ENCODE peak calls at places on chromosomes 13 and 19, in eight cellular contexts. D is GM12865; X is spleen; A is CD8-positive, alpha-beta T cell; C is heart left ventricle; J is coronary artery; H is mesothelial cell of epicardium; N is tibial artery. F is an unnamed sample.

GRCh38 chr13:80363890-80364503 is 23.1 kb upstream of the SPRY2 start:
- DNase-seq in D (peak), X (no peak), A (no peak), C (no peak), J (no peak), H (no peak), N (no peak), F (peak)

GRCh38 chr19:45087531-45087930 is 5.4 kb upstream of the PPP1R37 start:
- DNase-seq in D (no peak), X (peak), A (peak), C (no peak), J (no peak), H (no peak), N (no peak), F (no peak)

GRCh38 chr19:49588370-49589122 is 2.4 kb upstream of the PRR12 start:
- DNase-seq in D (peak), X (peak), A (no peak), C (no peak), J (no peak), H (no peak), N (no peak), F (no peak)

GRCh38 chr19:11434703-11435056 is 241 bp downstream of the ODAD3 start:
- DNase-seq in D (no peak), X (no peak), A (no peak), C (no peak), J (no peak), H (no peak), N (no peak), F (no peak)

GRCh38 chr13:41960195-41960699 is 662 bp downstream of the VWA8 start:
- DNase-seq in D (no peak), X (no peak), A (no peak), C (no peak), J (no peak), H (no peak), N (no peak), F (peak)

GRCh38 chr19:16001481-16002312 is 52.9 kb downstream of the OR10H4 start:
- DNase-seq in D (peak), X (no peak), A (no peak), C (no peak), J (no peak), H (no peak), N (no peak), F (peak)

GRCh38 chr19:51327066-51327985 is 14.6 kb downstream of the VSIG10L start:
- DNase-seq in D (peak), X (peak), A (no peak), C (peak), J (no peak), H (no peak), N (no peak), F (peak)

GRCh38 chr19:49506575-49507105 is 5.8 kb upstream of the FCGRT start:
- DNase-seq in D (peak), X (peak), A (peak), C (no peak), J (no peak), H (no peak), N (peak), F (peak)

GRCh38 chr13:112575680-112576079 is 12.3 kb downstream of the TUBGCP3 start:
- DNase-seq in D (no peak), X (no peak), A (no peak), C (no peak), J (no peak), H (no peak), N (no peak), F (no peak)

GRCh38 chr19:46202872-46203860 is 26.4 kb upstream of the IGFL1 start:
- DNase-seq in D (no peak), X (no peak), A (no peak), C (no peak), J (no peak), H (no peak), N (no peak), F (no peak)

GRCh38 chr19:33878912-33879810 is 82.5 kb downstream of the KCTD15 start:
- DNase-seq in D (peak), X (peak), A (no peak), C (no peak), J (no peak), H (no peak), N (no peak), F (no peak)

GRCh38 chr13:103104340-103104739 is 38.1 kb upstream of the SLC10A2 start:
- DNase-seq in D (peak), X (no peak), A (no peak), C (no peak), J (no peak), H (no peak), N (no peak), F (peak)

GRCh38 chr13:79226938-79227337 is 179.1 kb downstream of the RBM26 start:
- DNase-seq in D (no peak), X (no peak), A (no peak), C (no peak), J (no peak), H (no peak), N (no peak), F (no peak)

GRCh38 chr19:15330801-15331418 is 1.4 kb downstream of the BRD4 start:
- DNase-seq in D (peak), X (no peak), A (no peak), C (no peak), J (no peak), H (no peak), N (no peak), F (peak)

GRCh38 chr13:112652512-112653458 is 37.1 kb upstream of the ATP11A start:
- DNase-seq in D (no peak), X (no peak), A (no peak), C (no peak), J (no peak), H (no peak), N (no peak), F (no peak)

GRCh38 chr19:1471514-1472107 is 7.4 kb downstream of the C19orf25 start:
- DNase-seq in D (no peak), X (no peak), A (no peak), C (no peak), J (no peak), H (no peak), N (no peak), F (no peak)
- TF ChIP-seq CTCF in D (no peak), X (no peak), A (no peak), C (no peak), J (no peak), H (no peak), N (no peak), F (no peak)

DNA sequence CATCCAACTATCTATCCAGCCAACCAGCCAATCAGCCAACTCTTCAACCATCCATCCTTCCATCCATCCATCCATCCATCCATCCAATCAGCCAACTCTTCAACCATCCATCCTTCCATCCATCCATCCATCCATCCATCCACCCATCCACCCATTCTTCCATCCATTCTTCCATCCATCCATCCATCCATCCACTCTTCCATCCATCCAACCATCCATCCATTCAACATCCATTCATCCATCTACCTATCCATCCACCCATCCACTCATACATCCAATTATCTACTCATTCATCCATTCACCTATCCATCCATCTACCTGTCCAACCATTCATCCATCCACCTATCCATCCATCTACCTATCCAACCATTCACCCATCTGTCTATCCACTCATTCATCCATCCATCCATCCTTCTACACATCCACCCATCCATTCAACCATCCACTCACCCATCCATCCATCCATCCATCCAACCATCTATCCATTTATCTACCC is 9.4 kb downstream of the ARHGEF18 start:
- DNase-seq in D (no peak), X (no peak), A (no peak), C (no peak), J (no peak), H (no peak), N (no peak), F (no peak)
- TF ChIP-seq CTCF in D (no peak), X (no peak), A (no peak), C (no peak), J (no peak), H (no peak), N (no peak), F (no peak)

DNA sequence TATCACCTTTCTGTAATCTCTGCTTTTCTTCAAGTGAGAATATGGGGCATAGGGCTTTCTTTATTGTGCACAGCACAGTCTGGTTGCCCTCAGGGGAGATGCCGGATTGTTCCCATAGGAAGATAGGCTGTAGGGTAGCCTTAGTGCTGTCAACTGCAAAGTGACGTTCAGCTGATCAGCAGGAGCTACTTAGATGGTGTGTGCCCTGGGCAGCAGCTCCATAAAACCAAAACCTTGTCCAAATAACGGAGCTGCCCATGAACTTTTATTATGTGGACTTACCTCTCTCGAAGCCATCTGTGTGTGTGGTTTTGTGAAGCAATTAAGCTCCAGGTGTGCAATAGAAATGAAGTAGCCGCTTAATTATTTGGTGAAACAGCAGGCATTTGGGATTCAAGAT is 120.0 kb upstream of the RNF113B start:
- DNase-seq in D (no peak), X (no peak), A (no peak), C (no peak), J (no peak), H (no peak), N (no peak), F (no peak)
- TF ChIP-seq CTCF in D (no peak), X (no peak), A (no peak), C (no peak), J (no peak), H (no peak), N (no peak), F (no peak)

GRCh38 chr19:17327654-17328516 is 6.8 kb downstream of the ANO8 start:
- DNase-seq in D (peak), X (peak), A (no peak), C (no peak), J (no peak), H (peak), N (no peak), F (no peak)
- TF ChIP-seq CTCF in D (no peak), X (no peak), A (no peak), C (no peak), J (no peak), H (peak), N (no peak), F (no peak)

GRCh38 chr19:42294471-42295137 is 7.3 kb upstream of the PRR19 start:
- DNase-seq in D (no peak), X (no peak), A (no peak), C (no peak), J (no peak), H (no peak), N (no peak), F (no peak)

GRCh38 chr19:42293966-42294365 is 8.0 kb upstream of the PRR19 start:
- DNase-seq in D (no peak), X (no peak), A (no peak), C (no peak), J (no peak), H (no peak), N (no peak), F (no peak)

GRCh38 chr19:42292963-42293362 is 9.0 kb upstream of the PRR19 start:
- DNase-seq in D (no peak), X (no peak), A (no peak), C (no peak), J (no peak), H (no peak), N (no peak), F (no peak)

GRCh38 chr19:42292042-42292960 is 9.6 kb upstream of the PRR19 start:
- DNase-seq in D (no peak), X (no peak), A (no peak), C (no peak), J (no peak), H (no peak), N (no peak), F (no peak)

GRCh38 chr19:42293539-42293938 is 8.4 kb upstream of the PRR19 start:
- DNase-seq in D (no peak), X (no peak), A (no peak), C (no peak), J (no peak), H (no peak), N (no peak), F (no peak)
- TF ChIP-seq CTCF in D (no peak), X (no peak), A (no peak), C (no peak), J (no peak), H (no peak), N (no peak), F (peak)

DNA sequence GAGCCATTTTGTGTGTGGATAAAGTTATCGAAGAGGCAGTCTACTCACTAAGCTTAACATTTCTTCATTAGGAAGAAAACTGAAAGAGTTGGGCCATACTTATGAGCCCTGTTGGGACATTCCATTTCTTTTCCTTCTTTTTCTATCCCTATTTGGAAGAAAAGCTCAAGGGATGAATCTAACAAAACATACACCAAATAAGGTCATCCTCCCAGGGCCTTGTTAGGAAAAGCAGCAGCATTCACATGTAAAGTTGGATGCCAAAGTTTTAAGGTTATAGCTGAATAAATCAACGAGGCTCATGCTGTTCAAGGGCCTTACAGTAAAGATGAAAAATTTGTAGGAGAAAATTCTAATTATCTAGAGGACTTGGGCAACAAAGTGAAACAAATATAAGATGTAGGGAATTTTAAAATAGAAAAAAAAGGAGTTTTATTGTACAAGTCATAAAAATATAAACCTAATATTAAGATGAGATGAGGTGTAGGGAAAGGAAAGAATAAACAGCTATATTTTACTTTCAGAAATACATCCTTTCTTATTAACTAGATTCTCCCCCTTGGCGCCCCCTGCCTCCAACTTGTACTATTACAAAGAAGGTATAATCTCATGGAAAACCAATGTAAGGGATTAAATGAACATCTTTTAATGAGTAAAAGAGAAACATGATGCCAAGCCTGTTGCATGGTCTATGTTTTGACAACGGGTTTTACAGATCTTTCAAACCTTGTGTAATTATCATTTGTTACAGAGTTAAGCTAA is 160.4 kb downstream of the PCDH20 start:
- DNase-seq in D (no peak), X (no peak), A (no peak), C (no peak), J (no peak), H (no peak), N (no peak), F (peak)
- TF ChIP-seq CTCF in D (peak), X (no peak), A (no peak), C (peak), J (no peak), H (peak), N (no peak), F (peak)

GRCh38 chr19:6769006-6769637 is 1.9 kb upstream of the SH2D3A start:
- DNase-seq in D (peak), X (no peak), A (no peak), C (no peak), J (no peak), H (no peak), N (no peak), F (peak)
- TF ChIP-seq CTCF in D (peak), X (no peak), A (peak), C (peak), J (no peak), H (no peak), N (peak), F (peak)

F was measured in cardiac fibroblast.